ENCODE peak calls at places on chromosome 4, in eight cellular contexts. B, S, E, A, D, J, P and Z are unnamed samples.

GRCh38 chr4:33470805-33471204 is 2750.6 kb downstream of the PCDH7 start:
- DNase-seq in E (no peak), A (no peak), S (no peak), J (no peak), B (no peak), D (no peak), P (no peak), Z (no peak)

GRCh38 chr4:70958681-70959080 is 34.8 kb upstream of the DCK start:
- DNase-seq in B (no peak), P (no peak), A (no peak), S (no peak), J (peak), D (peak), E (no peak), Z (peak)

GRCh38 chr4:4890574-4891260 is 31.3 kb downstream of the MSX1 start:
- DNase-seq in B (no peak), P (no peak), S (no peak), D (no peak), A (no peak), E (no peak), J (peak), Z (no peak)

GRCh38 chr4:148263127-148263526 is 179.1 kb downstream of the NR3C2 start:
- DNase-seq in B (no peak), J (no peak), E (no peak), D (no peak), A (no peak), S (no peak), P (no peak), Z (no peak)

GRCh38 chr4:146981651-146982050 is 36.0 kb upstream of the TTC29 start:
- DNase-seq in D (no peak), E (no peak), A (no peak), B (peak), J (no peak), S (no peak), P (no peak), Z (peak)

GRCh38 chr4:76498550-76498949 is 63.5 kb downstream of the SHROOM3 start:
- DNase-seq in A (no peak), D (no peak), P (no peak), J (peak), E (no peak), B (no peak), S (no peak), Z (no peak)

GRCh38 chr4:56296449-56296990 is 90.8 kb downstream of the AASDH start:
- DNase-seq in E (no peak), A (no peak), B (no peak), D (no peak), J (no peak), P (no peak), S (no peak), Z (no peak)

GRCh38 chr4:185255868-185256267 is 46.5 kb downstream of the SNX25 start:
- DNase-seq in B (no peak), P (no peak), E (no peak), S (no peak), D (no peak), A (no peak), J (no peak), Z (no peak)

GRCh38 chr4:112075129-112075753 is 70.0 kb upstream of the FAM241A start:
- DNase-seq in E (peak), A (peak), D (peak), P (no peak), S (no peak), J (peak), B (peak), Z (peak)

GRCh38 chr4:152989554-152989970 is 53.4 kb downstream of the FHDC1 start:
- DNase-seq in D (no peak), E (no peak), A (no peak), J (no peak), S (no peak), B (no peak), P (no peak), Z (no peak)

GRCh38 chr4:2535386-2536192 is 858 bp upstream of the FAM193A start:
- DNase-seq in P (peak), E (peak), S (peak), J (peak), D (no peak), B (peak), A (peak), Z (no peak)

GRCh38 chr4:39587881-39588280 is 50.8 kb downstream of the SMIM14 start:
- DNase-seq in D (peak), A (no peak), P (no peak), J (peak), E (no peak), S (no peak), B (no peak), Z (peak)

DNA sequence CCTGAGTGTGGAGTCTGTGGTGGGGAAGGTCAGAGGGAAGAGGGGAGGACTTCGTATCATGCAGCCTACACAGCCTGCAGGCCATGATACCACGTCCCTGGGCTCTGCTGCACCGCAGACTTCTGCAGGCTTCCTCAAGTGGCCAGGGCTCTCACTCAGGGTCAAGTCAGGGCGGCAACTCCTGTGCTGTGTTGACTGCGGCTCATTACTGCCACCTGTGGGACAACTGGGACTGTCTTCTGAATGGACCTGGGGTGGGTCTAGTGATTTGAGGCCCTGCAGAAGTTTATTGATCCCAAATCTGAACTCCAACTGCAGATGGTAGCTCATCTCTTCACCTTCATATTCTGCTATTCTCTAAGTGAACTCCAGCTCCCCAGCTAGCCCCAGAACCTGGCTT is 167.1 kb downstream of the NSUN7 start:
- DNase-seq in B (peak), A (no peak), J (no peak), P (no peak), S (no peak), E (peak), D (no peak), Z (no peak)
- TF ChIP-seq CTCF in B (peak), A (no peak), J (peak), P (no peak), S (no peak), E (no peak), D (peak), Z (peak)

GRCh38 chr4:15159477-15160019 is 157.3 kb downstream of the CPEB2 start:
- DNase-seq in B (no peak), S (no peak), E (no peak), D (no peak), A (no peak), J (no peak), P (no peak), Z (no peak)
- TF ChIP-seq CTCF in B (no peak), S (no peak), E (no peak), D (no peak), A (no peak), J (no peak), P (no peak), Z (no peak)

GRCh38 chr4:53171797-53172196 is 194.1 kb downstream of the SCFD2 start:
- DNase-seq in P (no peak), B (no peak), S (no peak), D (no peak), E (no peak), J (no peak), A (no peak), Z (no peak)
- TF ChIP-seq CTCF in P (no peak), B (no peak), S (no peak), D (no peak), E (no peak), J (no peak), A (no peak), Z (no peak)

DNA sequence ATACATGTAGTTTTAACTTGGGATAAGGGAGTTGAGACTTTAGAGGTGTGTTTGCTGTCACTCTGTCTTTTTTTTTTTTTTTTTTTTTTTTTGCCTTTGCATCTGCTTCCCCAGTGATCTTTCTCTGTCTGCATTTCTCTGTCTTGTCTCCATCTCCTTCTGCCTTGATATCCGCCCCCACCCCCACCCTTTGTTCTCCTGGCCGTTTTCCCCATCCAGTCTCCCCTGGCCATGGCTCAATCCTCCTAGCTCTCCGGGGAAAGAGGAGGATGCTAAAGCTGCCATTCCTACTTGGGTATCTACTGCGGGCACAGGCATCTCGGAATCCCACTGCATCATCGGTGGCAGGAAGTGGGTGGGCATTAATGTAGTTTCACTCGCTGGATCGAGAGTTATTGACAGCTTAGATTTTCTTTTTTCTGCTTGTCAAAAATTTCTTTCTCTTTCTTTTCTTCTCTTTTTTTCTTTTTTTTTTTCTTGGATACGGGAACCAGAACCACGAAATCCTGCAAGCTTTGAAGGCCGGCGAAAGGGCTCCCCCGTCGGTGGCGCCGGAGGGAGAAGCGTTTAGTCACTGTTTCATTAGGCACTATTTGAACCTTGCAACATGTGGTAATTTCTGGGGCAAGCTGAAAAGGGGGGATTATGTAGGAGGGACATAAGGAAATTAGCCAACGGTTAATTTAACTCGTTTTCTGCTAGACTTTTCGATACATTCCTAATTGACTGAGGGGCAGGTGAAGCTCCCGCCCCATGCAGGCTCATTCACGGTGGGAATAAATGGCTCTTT is 8.2 kb downstream of the GSX2 start:
- DNase-seq in E (no peak), P (no peak), S (no peak), D (no peak), B (peak), A (no peak), J (no peak), Z (no peak)
- TF ChIP-seq CTCF in E (no peak), P (no peak), S (no peak), D (peak), B (peak), A (no peak), J (no peak), Z (no peak)

GRCh38 chr4:101599620-101600019 is 190.9 kb upstream of the BANK1 start:
- DNase-seq in B (no peak), J (peak), E (no peak), A (no peak), D (no peak), S (no peak), P (no peak), Z (no peak)

GRCh38 chr4:101594588-101594987 is 195.9 kb upstream of the BANK1 start:
- DNase-seq in P (no peak), A (no peak), E (no peak), B (no peak), D (no peak), S (no peak), J (no peak), Z (no peak)

GRCh38 chr4:101600287-101600686 is 190.2 kb upstream of the BANK1 start:
- DNase-seq in A (no peak), D (no peak), J (peak), B (no peak), E (no peak), P (no peak), S (no peak), Z (no peak)

GRCh38 chr4:101596786-101597185 is 193.7 kb upstream of the BANK1 start:
- DNase-seq in E (no peak), S (no peak), D (no peak), B (no peak), P (no peak), J (no peak), A (no peak), Z (no peak)

GRCh38 chr4:101597204-101597603 is 193.3 kb upstream of the BANK1 start:
- DNase-seq in B (no peak), J (no peak), A (no peak), S (no peak), D (no peak), E (peak), P (no peak), Z (peak)
- TF ChIP-seq CTCF in B (peak), J (peak), A (no peak), S (no peak), D (peak), E (peak), P (no peak), Z (peak)